ENCODE peak calls at places on chromosomes 3 and 15, in eight cellular contexts. M, Q, X, K, I, E, R and N are unnamed samples.

GRCh38 chr15:95663156-95663831 is 667.2 kb upstream of the NR2F2 start:
- DNase-seq in R (peak; percentile 67), E (peak; percentile 51), M (no peak), I (no peak), Q (no peak), X (peak; percentile 66), K (no peak), N (no peak)

GRCh38 chr3:122268257-122269024 is 56.6 kb upstream of the CSTA start:
- DNase-seq in M (no peak), E (no peak), X (no peak), I (no peak), Q (no peak), R (no peak), K (no peak), N (no peak)

GRCh38 chr15:51286816-51287215 is 51.6 kb downstream of the CYP19A1 start:
- DNase-seq in R (no peak), X (peak; percentile 20), I (peak; percentile 33), K (no peak), Q (no peak), E (no peak), M (no peak), N (no peak)

GRCh38 chr15:74314897-74315438 is 52.5 kb downstream of the CYP11A1 start:
- DNase-seq in Q (no peak), R (no peak), X (no peak), M (no peak), I (no peak), E (no peak), K (no peak), N (no peak)

GRCh38 chr15:65829150-65829764 is 37.2 kb upstream of the DENND4A start:
- DNase-seq in I (peak; percentile 60), K (no peak), M (no peak), X (peak; percentile 45), E (no peak), Q (no peak), R (no peak), N (no peak)

GRCh38 chr15:93451265-93451664 is 362.3 kb upstream of the RGMA start:
- DNase-seq in R (no peak), X (no peak), I (no peak), Q (peak; percentile 33), K (no peak), E (no peak), M (no peak), N (no peak)

GRCh38 chr3:149553781-149554451 is 79.4 kb downstream of the TM4SF4 start:
- DNase-seq in R (peak; percentile 55), E (peak; percentile 95), X (peak; percentile 88), Q (no peak), I (no peak), K (no peak), M (no peak), N (no peak)

GRCh38 chr3:154122096-154122911 is 1.1 kb downstream of the ARHGEF26 start:
- DNase-seq in E (no peak), K (peak; percentile 25), R (no peak), M (peak; percentile 36), X (no peak), I (peak; percentile 20), Q (peak; percentile 17), N (peak; percentile 86)

GRCh38 chr3:194518652-194519051 is 31.9 kb upstream of the ATP13A3 start:
- DNase-seq in K (no peak), Q (no peak), E (peak; percentile 61), I (no peak), R (no peak), M (no peak), X (peak; percentile 65), N (no peak)

GRCh38 chr3:13234155-13234505 is 160.9 kb upstream of the IQSEC1 start:
- DNase-seq in X (no peak), R (no peak), Q (no peak), K (no peak), M (no peak), I (no peak), E (no peak), N (no peak)

GRCh38 chr15:59862191-59863155 is 141.6 kb upstream of the FOXB1 start:
- DNase-seq in E (no peak), M (no peak), Q (no peak), K (no peak), I (no peak), R (no peak), X (no peak), N (no peak)

GRCh38 chr15:79195239-79195638 is 87.3 kb upstream of the ANKRD34C start:
- DNase-seq in E (no peak), X (no peak), R (no peak), M (no peak), Q (no peak), K (no peak), I (no peak), N (no peak)

GRCh38 chr15:74332611-74333010 is 34.8 kb downstream of the CYP11A1 start:
- DNase-seq in X (no peak), K (no peak), M (no peak), E (no peak), Q (no peak), R (no peak), I (no peak), N (no peak)

GRCh38 chr3:187709155-187709554 is 6.8 kb upstream of the RTP2 start:
- DNase-seq in M (no peak), X (no peak), K (no peak), R (no peak), Q (no peak), E (no peak), I (peak; percentile 24), N (no peak)

GRCh38 chr15:66748320-66748779 is 46.3 kb downstream of the SMAD6 start:
- DNase-seq in M (no peak), I (peak; percentile 67), Q (no peak), X (peak; percentile 73), E (peak; percentile 91), R (peak; percentile 80), K (no peak), N (no peak)

GRCh38 chr15:83657549-83657948 is 3.6 kb downstream of the ADAMTSL3 start:
- DNase-seq in R (no peak), I (peak; percentile 21), E (no peak), Q (no peak), K (no peak), X (no peak), M (no peak), N (no peak)
- TF ChIP-seq CTCF in R (no peak), I (peak; percentile 18), E (no peak), Q (no peak), K (peak; percentile 42), X (peak; percentile 25), M (peak; percentile 17), N (no peak)

GRCh38 chr3:193190387-193190786 is 50.6 kb upstream of the PLAAT1 start:
- DNase-seq in Q (no peak), X (no peak), E (no peak), R (no peak), M (peak; percentile 35), I (peak; percentile 35), K (peak; percentile 13), N (no peak)
- TF ChIP-seq CTCF in Q (peak; percentile 57), X (no peak), E (no peak), R (no peak), M (peak; percentile 82), I (no peak), K (peak; percentile 63), N (no peak)

GRCh38 chr3:163626753-163627152 is 1451.5 kb downstream of the SI start:
- DNase-seq in K (no peak), X (no peak), I (no peak), M (no peak), R (no peak), Q (no peak), E (no peak), N (no peak)

DNA sequence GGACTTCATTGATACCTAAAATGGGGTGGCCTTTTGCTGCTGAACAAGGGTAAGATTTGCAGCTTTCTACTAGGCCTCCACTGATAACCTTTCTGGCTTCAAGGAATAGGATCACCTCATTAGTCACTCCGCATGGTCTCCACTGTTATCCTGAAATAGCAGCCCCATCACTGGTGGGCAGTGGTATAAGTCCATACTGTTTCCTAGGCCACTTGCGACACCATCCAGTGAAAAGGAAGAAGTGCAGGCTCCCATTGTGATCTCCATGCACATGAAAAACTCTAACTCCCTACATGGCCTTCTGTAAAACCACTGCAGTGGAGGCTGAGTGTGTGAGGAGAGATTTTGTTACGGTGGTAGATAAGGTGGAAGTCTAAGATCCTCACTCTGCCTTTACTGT is 1455.9 kb downstream of the SI start:
- DNase-seq in M (peak; percentile 27), K (peak; percentile 16), X (peak; percentile 6), I (peak; percentile 10), R (no peak), Q (no peak), E (no peak), N (no peak)
- TF ChIP-seq CTCF in M (peak; percentile 25), K (peak; percentile 52), X (no peak), I (no peak), R (no peak), Q (no peak), E (no peak), N (no peak)

DNA sequence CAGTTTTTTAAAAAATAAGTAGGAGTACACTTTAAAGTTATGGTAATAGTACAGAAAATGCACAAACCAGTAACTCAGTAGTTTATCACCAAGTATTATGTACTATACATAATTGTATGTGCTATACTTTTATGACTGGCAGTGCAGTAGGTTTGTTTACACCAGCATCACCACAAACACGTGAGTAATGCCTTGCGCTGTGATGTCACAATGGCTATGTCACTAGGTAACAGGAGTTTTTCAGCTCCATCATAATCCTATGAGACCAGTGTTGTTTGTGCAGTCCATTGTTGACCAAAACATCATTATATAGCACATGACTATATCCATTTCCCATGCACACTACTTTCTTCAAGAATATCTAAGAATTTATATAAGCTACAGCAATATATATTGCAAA is 68.4 kb upstream of the TSPAN3 start:
- DNase-seq in M (no peak), R (no peak), I (no peak), Q (no peak), K (no peak), X (no peak), E (no peak), N (no peak)
- TF ChIP-seq CTCF in M (no peak), R (no peak), I (no peak), Q (no peak), K (no peak), X (no peak), E (no peak), N (no peak)

DNA sequence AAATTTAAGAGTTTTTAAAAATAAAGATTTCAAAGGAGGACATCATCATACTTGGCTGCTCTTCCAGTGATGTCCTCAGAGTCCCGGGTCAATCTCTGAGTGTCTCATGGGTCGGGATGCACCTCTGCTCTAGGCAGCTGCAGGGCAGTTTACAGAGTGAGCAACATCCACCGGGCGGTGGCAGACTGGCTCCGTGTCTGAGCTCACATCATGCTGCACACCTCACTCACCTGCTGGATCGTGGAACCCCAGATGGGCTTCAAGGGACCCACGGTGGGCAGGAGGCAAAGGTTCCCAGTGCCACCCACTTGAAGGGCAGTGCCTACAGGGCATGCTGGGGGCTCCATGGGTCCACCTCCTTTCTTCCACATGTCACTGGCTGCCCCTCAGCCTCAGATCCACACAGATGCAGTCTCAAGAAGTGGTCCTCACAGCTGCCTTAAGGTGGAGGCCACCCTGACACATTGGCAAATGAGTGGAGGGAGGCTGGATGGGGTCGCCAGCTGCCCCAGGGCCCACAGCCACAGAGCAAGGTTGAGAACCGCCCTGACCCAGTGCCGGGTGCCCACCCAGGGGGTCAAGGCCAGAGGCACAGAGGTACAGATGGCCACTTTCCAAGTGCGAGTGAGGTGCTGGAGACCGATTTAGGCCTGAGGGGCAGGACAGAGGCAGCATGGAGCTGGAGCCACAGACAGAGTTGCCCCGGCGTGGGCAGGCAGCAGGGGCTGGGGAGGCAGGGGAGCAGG is 25.2 kb downstream of the CYFIP1 start:
- DNase-seq in X (no peak), M (no peak), K (no peak), R (no peak), E (no peak), Q (no peak), I (no peak), N (no peak)
- TF ChIP-seq CTCF in X (no peak), M (no peak), K (no peak), R (no peak), E (no peak), Q (no peak), I (no peak), N (no peak)